ENCODE peak calls at places on chromosome 16, in eight cellular contexts. A, H, W, I, E, T, U and Z are unnamed samples.

GRCh38 chr16:70753228-70753627 is 47.7 kb downstream of the VAC14 start:
- DNase-seq in A (no peak), H (peak), W (no peak), I (no peak), E (no peak), T (no peak), U (no peak), Z (no peak)

GRCh38 chr16:70331588-70332358 is 14.9 kb upstream of the DDX19A start:
- DNase-seq in A (peak), H (peak), W (no peak), I (no peak), E (no peak), T (no peak), U (no peak), Z (no peak)

GRCh38 chr16:28554634-28555423 is 1.1 kb downstream of the SGF29 start:
- DNase-seq in A (no peak), H (peak), W (no peak), I (no peak), E (no peak), T (no peak), U (no peak), Z (no peak)

GRCh38 chr16:16062023-16062932 is 112.9 kb downstream of the ABCC1 start:
- DNase-seq in A (no peak), H (no peak), W (no peak), I (no peak), E (no peak), T (peak), U (no peak), Z (no peak)

GRCh38 chr16:16120382-16121184 is 102.7 kb downstream of the ABCC6 start:
- DNase-seq in A (peak), H (peak), W (no peak), I (no peak), E (no peak), T (peak), U (peak), Z (no peak)

GRCh38 chr16:87295661-87296531 is 21.3 kb downstream of the C16orf95 start:
- DNase-seq in A (no peak), H (no peak), W (no peak), I (no peak), E (no peak), T (no peak), U (no peak), Z (no peak)

GRCh38 chr16:66272461-66272860 is 94.0 kb upstream of the CDH5 start:
- DNase-seq in A (peak), H (no peak), W (no peak), I (no peak), E (no peak), T (no peak), U (no peak), Z (no peak)

GRCh38 chr16:17382949-17383348 is 87.8 kb downstream of the XYLT1 start:
- DNase-seq in A (no peak), H (no peak), W (no peak), I (no peak), E (no peak), T (no peak), U (no peak), Z (no peak)

GRCh38 chr16:19287241-19287640 is 1.7 kb downstream of the CLEC19A start:
- DNase-seq in A (no peak), H (no peak), W (no peak), I (no peak), E (no peak), T (no peak), U (no peak), Z (no peak)

GRCh38 chr16:4142268-4142667 is 26.0 kb upstream of the ADCY9 start:
- DNase-seq in A (no peak), H (no peak), W (no peak), I (no peak), E (peak), T (no peak), U (no peak), Z (no peak)

GRCh38 chr16:80341242-80341641 is 199.6 kb upstream of the DYNLRB2 start:
- DNase-seq in A (no peak), H (no peak), W (no peak), I (no peak), E (no peak), T (no peak), U (no peak), Z (no peak)

GRCh38 chr16:85689285-85689949 is 663 bp upstream of the GINS2 start:
- DNase-seq in A (no peak), H (no peak), W (no peak), I (no peak), E (no peak), T (peak), U (no peak), Z (no peak)

GRCh38 chr16:19167710-19168172 is 299 bp upstream of the SYT17 start:
- DNase-seq in A (peak), H (peak), W (peak), I (no peak), E (no peak), T (peak), U (peak), Z (peak)

GRCh38 chr16:842061-842476 is 41.5 kb upstream of the GNG13 start:
- DNase-seq in A (peak), H (no peak), W (no peak), I (no peak), E (no peak), T (peak), U (no peak), Z (no peak)

GRCh38 chr16:86239381-86239780 is 270.9 kb upstream of the FOXF1 start:
- DNase-seq in A (no peak), H (no peak), W (no peak), I (no peak), E (no peak), T (no peak), U (no peak), Z (no peak)

GRCh38 chr16:28186752-28187151 is 25.0 kb downstream of the XPO6 start:
- DNase-seq in A (no peak), H (no peak), W (no peak), I (no peak), E (no peak), T (no peak), U (no peak), Z (no peak)

GRCh38 chr16:80614908-80615696 is 74.3 kb downstream of the DYNLRB2 start:
- DNase-seq in A (no peak), H (peak), W (no peak), I (peak), E (no peak), T (no peak), U (peak), Z (peak)

GRCh38 chr16:85412911-85413520 is 200.1 kb upstream of the GSE1 start:
- DNase-seq in A (no peak), H (no peak), W (no peak), I (no peak), E (no peak), T (peak), U (no peak), Z (no peak)

GRCh38 chr16:4384497-4384896 is 12.8 kb downstream of the VASN start:
- DNase-seq in A (no peak), H (peak), W (peak), I (no peak), E (no peak), T (peak), U (peak), Z (no peak)

GRCh38 chr16:15538484-15538883 is 104.1 kb downstream of the BMERB1 start:
- DNase-seq in A (no peak), H (no peak), W (no peak), I (no peak), E (no peak), T (no peak), U (no peak), Z (no peak)

GRCh38 chr16:2825049-2825742 is 4.9 kb upstream of the ZG16B start:
- DNase-seq in A (no peak), H (no peak), W (peak), I (no peak), E (no peak), T (no peak), U (no peak), Z (no peak)

GRCh38 chr16:67447508-67448076 is 16.7 kb downstream of the HSD11B2 start:
- DNase-seq in A (no peak), H (peak), W (no peak), I (peak), E (peak), T (peak), U (no peak), Z (no peak)

GRCh38 chr16:1788095-1788707 is 5.3 kb downstream of the IGFALS start:
- DNase-seq in A (no peak), H (no peak), W (peak), I (no peak), E (no peak), T (peak), U (no peak), Z (no peak)

GRCh38 chr16:65782537-65783290 is 583.8 kb upstream of the CDH5 start:
- DNase-seq in A (no peak), H (peak), W (no peak), I (no peak), E (no peak), T (no peak), U (peak), Z (peak)

GRCh38 chr16:10387378-10387681 is 1.5 kb downstream of the ATF7IP2 start:
- DNase-seq in A (no peak), H (no peak), W (no peak), I (no peak), E (no peak), T (no peak), U (no peak), Z (no peak)
- H3K4me3 ChIP-seq in A (no peak), H (peak), W (peak), I (peak), E (peak), T (peak), U (peak), Z (no peak)

DNA sequence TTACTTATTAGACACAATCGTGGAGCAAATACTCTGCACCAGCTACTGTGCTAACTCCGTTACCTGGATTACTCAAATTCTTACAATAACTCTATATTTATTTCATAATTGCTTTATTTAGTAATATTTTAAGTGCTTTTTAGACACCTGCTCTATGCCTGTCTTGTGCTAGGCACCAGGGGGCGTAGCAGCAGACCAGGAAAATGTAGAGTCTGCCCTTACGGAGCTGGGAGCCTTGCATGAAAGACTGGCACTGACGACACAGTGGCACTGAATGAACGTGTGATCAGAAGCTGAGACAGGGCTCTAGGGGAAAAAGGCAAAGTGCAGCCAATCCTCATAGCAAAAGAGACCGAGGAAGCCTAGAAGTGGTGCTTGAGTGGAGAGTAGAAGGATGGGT is 486.5 kb downstream of the CDH13 start:
- DNase-seq in A (peak), H (peak), W (no peak), I (no peak), E (no peak), T (no peak), U (no peak), Z (no peak)
- TF ChIP-seq CTCF in A (peak), H (peak), W (no peak), I (peak), E (no peak), T (no peak), U (peak), Z (peak)

DNA sequence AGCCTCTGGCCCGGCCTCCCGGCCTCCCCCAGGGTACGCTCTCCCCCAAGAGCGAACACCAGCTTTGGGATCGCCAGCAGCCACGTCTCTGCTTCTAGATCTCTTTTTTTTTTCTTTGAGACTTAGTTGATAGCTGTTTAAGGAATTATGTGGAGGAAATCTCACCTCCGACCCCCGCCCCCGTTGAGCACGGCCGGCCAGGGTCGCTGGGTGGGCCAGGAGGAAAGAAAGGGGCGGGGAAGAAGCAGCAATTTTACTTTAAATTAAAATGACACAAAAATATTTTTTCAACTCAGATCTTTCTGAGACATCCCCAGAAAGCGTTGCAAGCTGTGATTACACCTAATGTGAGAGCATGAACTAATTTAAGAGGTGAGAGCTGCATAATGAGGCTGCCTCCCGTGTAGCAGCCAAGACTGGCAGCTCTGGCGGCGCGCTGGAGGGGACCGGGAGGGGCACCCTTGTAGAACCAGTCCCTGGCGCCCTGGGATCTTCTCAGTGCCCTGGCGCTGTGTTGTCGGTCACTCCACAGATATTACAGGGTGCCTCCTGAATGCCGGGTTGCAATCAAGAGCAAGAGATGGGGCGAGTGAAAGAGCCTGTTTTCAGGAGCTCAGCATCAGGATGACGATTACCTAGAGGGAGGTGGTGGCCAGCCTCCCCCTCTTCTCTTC is 1.9 kb upstream of the CBLN1 start:
- DNase-seq in A (no peak), H (no peak), W (no peak), I (no peak), E (no peak), T (no peak), U (no peak), Z (no peak)
- H3K4me3 ChIP-seq in A (peak), H (no peak), W (peak), I (no peak), E (no peak), T (peak), U (no peak), Z (no peak)

DNA sequence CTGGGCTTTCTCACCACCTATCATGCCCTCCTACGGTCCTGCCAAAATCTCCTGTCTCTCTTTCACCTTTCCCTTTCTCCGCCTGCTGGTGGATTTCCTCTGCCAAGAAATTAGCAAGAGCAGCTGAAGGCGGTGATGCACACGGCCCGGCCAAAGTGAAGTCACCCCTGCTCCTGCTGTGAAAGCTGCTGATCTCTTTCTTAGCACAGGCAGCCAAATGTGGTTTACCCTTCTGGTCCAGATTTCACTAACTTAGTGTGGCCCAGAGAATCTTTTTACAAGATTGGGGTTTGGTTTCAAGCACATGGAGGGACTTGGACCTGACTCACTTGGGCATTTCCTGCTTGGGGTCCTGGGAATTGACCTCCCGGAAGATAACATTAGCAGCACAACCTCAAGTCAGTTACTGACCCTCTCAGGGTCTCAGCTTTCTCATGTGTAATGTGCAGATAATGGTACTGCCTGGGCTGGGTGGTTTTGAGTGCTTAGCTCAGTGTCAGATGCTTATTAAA is 155.7 kb downstream of the SOCS1 start:
- DNase-seq in A (no peak), H (peak), W (peak), I (peak), E (no peak), T (peak), U (peak), Z (peak)
- TF ChIP-seq CTCF in A (no peak), H (peak), W (peak), I (peak), E (no peak), T (no peak), U (peak), Z (peak)

GRCh38 chr16:8251727-8252126 is 338.6 kb downstream of the TMEM114 start:
- DNase-seq in A (no peak), H (no peak), W (no peak), I (no peak), E (no peak), T (no peak), U (no peak), Z (no peak)
- H3K4me3 ChIP-seq in A (no peak), H (no peak), W (no peak), I (no peak), E (no peak), T (no peak), U (no peak), Z (no peak)

DNA sequence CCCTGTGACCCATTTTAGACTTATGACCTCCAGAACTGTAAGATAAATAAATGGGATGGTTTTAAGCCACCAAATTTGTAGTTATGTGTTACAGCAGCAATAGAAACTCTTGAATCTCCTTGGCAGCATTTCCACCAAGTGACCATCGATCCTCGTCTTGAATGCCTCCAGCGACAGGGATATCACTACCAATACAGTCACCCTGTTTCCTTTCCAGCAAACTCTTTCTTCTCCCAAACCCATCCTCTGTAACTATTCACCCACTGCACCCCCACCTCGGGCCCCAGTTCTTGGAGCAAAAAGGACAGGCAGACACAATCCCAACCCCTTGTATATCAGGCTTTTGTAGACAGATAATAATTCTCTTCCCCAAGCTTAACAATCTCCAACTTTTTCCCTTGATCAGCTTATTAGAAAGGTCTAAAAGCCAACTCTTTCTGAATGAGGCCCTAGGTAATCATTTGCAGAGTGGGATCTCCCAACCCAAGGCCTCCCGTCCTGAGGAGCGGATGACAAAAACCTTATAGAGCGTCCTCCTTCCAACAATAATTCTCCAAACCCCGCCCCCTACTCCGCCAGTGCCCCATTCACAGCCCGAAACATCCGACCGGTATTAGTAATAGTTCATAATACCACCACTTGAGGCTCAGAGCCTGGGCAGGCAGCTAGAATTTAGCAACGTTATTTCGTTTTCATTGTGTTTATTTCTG is 14.7 kb upstream of the PLLP start:
- DNase-seq in A (peak), H (no peak), W (peak), I (peak), E (no peak), T (peak), U (peak), Z (no peak)
- TF ChIP-seq CTCF in A (no peak), H (no peak), W (no peak), I (peak), E (no peak), T (no peak), U (no peak), Z (no peak)

GRCh38 chr16:7233963-7234362 is 98.7 kb upstream of the RBFOX1 start:
- DNase-seq in A (no peak), H (no peak), W (no peak), I (no peak), E (no peak), T (no peak), U (no peak), Z (no peak)

GRCh38 chr16:7227193-7227825 is 105.3 kb upstream of the RBFOX1 start:
- DNase-seq in A (no peak), H (no peak), W (no peak), I (no peak), E (no peak), T (no peak), U (no peak), Z (no peak)

GRCh38 chr16:7236824-7237410 is 95.7 kb upstream of the RBFOX1 start:
- DNase-seq in A (no peak), H (no peak), W (no peak), I (no peak), E (no peak), T (no peak), U (no peak), Z (no peak)

GRCh38 chr16:7231762-7232161 is 100.9 kb upstream of the RBFOX1 start:
- DNase-seq in A (no peak), H (no peak), W (no peak), I (no peak), E (no peak), T (no peak), U (no peak), Z (no peak)
- H3K4me3 ChIP-seq in A (no peak), H (no peak), W (no peak), I (no peak), E (no peak), T (no peak), U (no peak), Z (no peak)